ENCODE peak calls at places on chromosomes 7 and 10, in seven cellular contexts. V, U, P, F, D, X and B are unnamed samples.

GRCh38 chr10:96250349-96250748 is 21.0 kb downstream of the BLNK start:
- DNase-seq in V (no peak), U (no peak), P (no peak), F (no peak), D (no peak), X (no peak), B (no peak)

GRCh38 chr10:78362406-78363022 is 328.9 kb downstream of the RPS24 start:
- DNase-seq in V (peak; percentile 66), U (no peak), P (no peak), F (no peak), D (no peak), X (no peak), B (no peak)

GRCh38 chr10:129531195-129531968 is 64.3 kb downstream of the MGMT start:
- DNase-seq in V (no peak), U (peak; percentile 73), P (peak; percentile 6), F (peak; percentile 7), D (no peak), X (no peak), B (no peak)

GRCh38 chr10:90862908-90863514 is 5.2 kb upstream of the HTR7 start:
- DNase-seq in V (peak; percentile 24), U (peak; percentile 47), P (peak; percentile 37), F (no peak), D (no peak), X (peak; percentile 43), B (peak; percentile 36)

GRCh38 chr7:67463983-67464382 is 467.4 kb downstream of the TYW1 start:
- DNase-seq in V (no peak), U (no peak), P (no peak), F (no peak), D (no peak), X (peak; percentile 64), B (no peak)

GRCh38 chr7:71486856-71487628 is 355.1 kb downstream of the GALNT17 start:
- DNase-seq in V (no peak), U (no peak), P (no peak), F (no peak), D (no peak), X (no peak), B (no peak)

GRCh38 chr10:91653214-91653875 is 20.5 kb upstream of the PPP1R3C start:
- DNase-seq in V (no peak), U (no peak), P (peak; percentile 44), F (peak; percentile 80), D (no peak), X (no peak), B (no peak)

GRCh38 chr10:131250454-131251145 is 60.9 kb downstream of the TCERG1L start:
- DNase-seq in V (no peak), U (no peak), P (no peak), F (no peak), D (no peak), X (no peak), B (no peak)

GRCh38 chr10:102220612-102221011 is 5.5 kb upstream of the ELOVL3 start:
- DNase-seq in V (no peak), U (no peak), P (no peak), F (no peak), D (no peak), X (no peak), B (no peak)

GRCh38 chr10:52314007-52314821 is at the start of gene DKK1:
- DNase-seq in V (no peak), U (peak; percentile 91), P (peak; percentile 95), F (peak; percentile 86), D (no peak), X (peak; percentile 89), B (no peak)

GRCh38 chr10:10403762-10404161 is 613.9 kb upstream of the CELF2 start:
- DNase-seq in V (no peak), U (no peak), P (no peak), F (no peak), D (no peak), X (no peak), B (no peak)

GRCh38 chr7:602341-603141 is 82.9 kb upstream of the PDGFA start:
- DNase-seq in V (no peak), U (peak; percentile 40), P (no peak), F (no peak), D (no peak), X (no peak), B (no peak)

GRCh38 chr10:105974803-105975456 is 1189.6 kb downstream of the SORCS1 start:
- DNase-seq in V (no peak), U (peak; percentile 75), P (peak; percentile 2), F (no peak), D (no peak), X (no peak), B (no peak)

GRCh38 chr10:102714621-102715455 is at the start of gene SFXN2:
- DNase-seq in V (no peak), U (peak; percentile 75), P (no peak), F (no peak), D (no peak), X (no peak), B (no peak)

GRCh38 chr7:44639701-44640321 is 33.4 kb downstream of the OGDH start:
- DNase-seq in V (no peak), U (peak; percentile 69), P (peak; percentile 74), F (peak; percentile 12), D (no peak), X (peak; percentile 31), B (no peak)

GRCh38 chr10:116836087-116836486 is 13.2 kb upstream of the ENO4 start:
- DNase-seq in V (no peak), U (peak; percentile 86), P (peak; percentile 26), F (no peak), D (no peak), X (no peak), B (no peak)

GRCh38 chr10:71431216-71431944 is 34.7 kb downstream of the CDH23 start:
- DNase-seq in V (no peak), U (no peak), P (no peak), F (no peak), D (no peak), X (peak; percentile 30), B (no peak)
- TF ChIP-seq REST in V (no peak), U (no peak), P (no peak), F (no peak), D (no peak), X (no peak), B (no peak)

DNA sequence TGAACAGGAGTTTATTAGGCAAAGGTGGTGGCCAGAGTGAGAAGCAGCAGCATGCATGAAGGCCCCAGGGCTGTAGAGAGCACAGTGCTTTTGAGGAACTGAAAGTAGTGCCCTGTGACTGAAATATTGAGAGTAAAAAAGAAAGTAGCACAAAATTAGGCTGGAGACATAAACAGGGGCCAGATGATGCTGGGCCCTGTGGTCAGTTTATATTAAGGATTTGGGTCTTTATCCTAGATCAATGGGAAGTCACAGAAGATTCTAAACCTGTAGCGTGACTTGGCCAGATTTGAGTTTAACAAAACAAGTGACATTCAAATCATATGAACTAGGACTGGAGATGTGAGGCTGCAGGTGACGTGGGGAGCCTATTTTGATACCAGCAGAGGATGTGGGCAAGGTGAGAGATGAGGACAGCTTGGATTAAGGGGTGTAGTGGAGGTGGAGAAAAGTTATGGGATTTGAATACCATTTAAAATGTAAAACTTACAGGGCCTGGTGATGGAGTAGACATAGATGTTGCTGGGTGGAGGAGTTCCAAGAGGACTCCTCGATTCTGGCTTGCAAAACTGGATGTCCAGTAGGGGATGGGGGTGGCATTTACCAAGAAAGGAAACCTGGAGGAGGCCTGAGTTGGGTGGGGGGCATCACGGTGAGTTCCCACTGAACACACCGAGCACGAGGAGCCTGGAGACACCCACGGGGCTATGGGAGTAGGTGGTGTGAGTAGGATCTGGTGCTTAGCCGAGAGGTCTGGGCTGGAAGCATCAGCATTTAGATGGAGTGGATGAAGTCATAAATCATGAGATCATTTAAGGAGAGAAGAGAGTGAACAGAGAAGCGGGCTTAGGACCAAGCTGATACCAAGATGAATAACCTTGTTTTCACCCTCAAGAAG is 52.8 kb downstream of the HHEX start:
- DNase-seq in V (no peak), U (no peak), P (no peak), F (no peak), D (peak; percentile 81), X (no peak), B (no peak)
- TF ChIP-seq REST in V (no peak), U (no peak), P (no peak), F (no peak), D (no peak), X (no peak), B (no peak)

GRCh38 chr7:80240265-80241025 is 105.8 kb downstream of the GNAI1 start:
- DNase-seq in V (no peak), U (no peak), P (no peak), F (no peak), D (no peak), X (no peak), B (no peak)

GRCh38 chr7:80232969-80233724 is 98.5 kb downstream of the GNAI1 start:
- DNase-seq in V (no peak), U (no peak), P (no peak), F (no peak), D (no peak), X (no peak), B (no peak)

GRCh38 chr7:80231719-80232118 is 97.1 kb downstream of the GNAI1 start:
- DNase-seq in V (no peak), U (no peak), P (peak; percentile 13), F (no peak), D (no peak), X (no peak), B (no peak)

GRCh38 chr7:80236696-80237095 is 102.1 kb downstream of the GNAI1 start:
- DNase-seq in V (no peak), U (no peak), P (no peak), F (no peak), D (no peak), X (no peak), B (no peak)
- TF ChIP-seq REST in V (no peak), U (no peak), P (no peak), F (no peak), D (no peak), X (no peak), B (no peak)

GRCh38 chr7:47941136-47941844 is 7.0 kb downstream of the PKD1L1 start:
- DNase-seq in V (peak; percentile 33), U (no peak), P (no peak), F (no peak), D (no peak), X (no peak), B (no peak)
- TF ChIP-seq REST in V (no peak), U (no peak), P (no peak), F (no peak), D (no peak), X (no peak), B (no peak)

DNA sequence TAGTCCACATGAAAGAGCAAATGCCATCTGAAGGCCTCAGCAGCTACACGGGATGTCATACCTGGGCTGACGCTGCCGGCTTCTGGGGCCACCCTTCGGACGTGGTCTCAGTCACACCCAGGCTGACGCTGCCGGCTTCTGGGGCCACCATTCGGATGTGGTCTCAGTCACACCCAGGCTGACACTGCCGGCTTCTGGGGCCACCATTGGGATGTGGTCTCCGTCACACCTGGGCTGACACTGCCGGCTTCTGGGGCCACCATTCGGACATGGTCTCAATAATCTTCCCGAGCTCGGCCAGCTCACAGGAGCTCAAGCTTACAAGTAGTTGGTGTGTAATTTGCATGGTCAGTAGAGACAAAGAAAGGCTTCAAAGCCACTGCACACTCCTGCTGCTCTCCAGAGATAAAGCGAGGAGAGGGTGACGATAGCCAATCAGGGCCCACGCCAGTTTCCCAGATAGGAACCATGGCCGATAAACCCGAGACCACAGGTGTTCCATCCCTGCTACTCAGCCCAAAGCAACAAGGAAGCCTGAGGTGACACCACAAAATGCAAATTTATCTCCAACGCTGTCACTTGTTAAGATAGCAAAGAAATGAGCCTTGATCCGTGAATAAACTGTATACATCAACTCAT is 165.0 kb downstream of the PTPRN2 start:
- DNase-seq in V (no peak), U (no peak), P (no peak), F (no peak), D (no peak), X (no peak), B (no peak)
- TF ChIP-seq REST in V (no peak), U (no peak), P (no peak), F (no peak), D (no peak), X (no peak), B (no peak)